ENCODE peak calls at places on chromosomes 7 and 10, in ten cellular contexts. Y is stimulated activated CD8-positive, alpha-beta memory T cell treated with anti-CD3 and anti-CD28 coated beads, Interleukin-7, amount 100 ng/mL, for 24 hours; M is mesendoderm; K is adrenal gland; E is fibroblast of lung; J is activated naive CD8-positive, alpha-beta T cell treated with anti-CD3 and anti-CD28 coated beads, Interleukin-2, amount 50 U/mL, for 24 hours; O is stimulated activated naive CD8-positive, alpha-beta T cell treated with anti-CD3 and anti-CD28 coated beads, Interleukin-15, Interleukin-2, amounts not matched to agents 100 U/mL and 50 U/mL, for 24 hours; Q is fibroblast of gingiva; W is HT-29; Z is brain microvascular endothelial cell. I is an unnamed sample.

GRCh38 chr7:93575555-93576397 is 1.3 kb upstream of the CALCR start:
- DNase-seq in O (no peak), W (peak), K (no peak), Q (no peak), J (no peak), M (peak), Z (no peak), E (no peak), Y (no peak), I (no peak)

GRCh38 chr10:122492955-122493597 is 31.7 kb downstream of the HTRA1 start:
- DNase-seq in E (peak), K (no peak), M (no peak), Y (no peak), W (no peak), Z (no peak), J (no peak), O (no peak), Q (peak), I (no peak)

GRCh38 chr7:133394369-133394768 is 141.5 kb downstream of the EXOC4 start:
- DNase-seq in W (no peak), E (no peak), Y (no peak), Z (no peak), O (no peak), M (no peak), K (no peak), Q (no peak), J (no peak), I (no peak)

GRCh38 chr7:151233111-151233701 is 923 bp downstream of the CHPF2 start:
- DNase-seq in M (peak), E (peak), Z (peak), Y (peak), K (peak), Q (peak), J (peak), O (peak), W (peak), I (peak)

GRCh38 chr10:127506094-127506493 is 43.0 kb upstream of the NPS start:
- DNase-seq in K (no peak), W (no peak), Z (no peak), J (no peak), M (no peak), Y (no peak), E (no peak), Q (no peak), O (no peak), I (no peak)

GRCh38 chr10:21413268-21413667 is 112.2 kb downstream of the SKIDA1 start:
- DNase-seq in E (no peak), J (no peak), W (no peak), K (no peak), Z (no peak), Q (no peak), M (no peak), Y (no peak), O (no peak), I (no peak)

GRCh38 chr10:46288601-46289206 is 1.9 kb downstream of the ANTXRL start:
- DNase-seq in K (no peak), Y (no peak), E (no peak), J (no peak), M (peak), Z (no peak), Q (no peak), O (no peak), W (no peak), I (no peak)

GRCh38 chr7:30907527-30908267 is 4.0 kb upstream of the AQP1 start:
- DNase-seq in K (no peak), M (no peak), J (no peak), W (no peak), Z (no peak), Y (no peak), Q (peak), E (no peak), O (no peak), I (no peak)

GRCh38 chr7:26439502-26440252 is 148.0 kb downstream of the SNX10 start:
- DNase-seq in Q (no peak), Y (no peak), K (no peak), J (no peak), O (no peak), M (no peak), W (no peak), Z (no peak), E (no peak), I (no peak)

GRCh38 chr7:44846816-44847508 is 925 bp downstream of the H2AZ2 start:
- DNase-seq in Y (peak), J (no peak), O (no peak), M (no peak), Z (no peak), W (no peak), Q (no peak), E (no peak), K (no peak), I (no peak)

GRCh38 chr7:125773113-125773800 is 843.6 kb upstream of the POT1 start:
- DNase-seq in E (no peak), Q (no peak), Z (no peak), M (peak), J (no peak), W (no peak), K (no peak), O (no peak), Y (no peak), I (no peak)

GRCh38 chr7:44377134-44377463 is 51.7 kb upstream of the CAMK2B start:
- DNase-seq in Q (no peak), Y (no peak), K (no peak), Z (no peak), E (no peak), W (no peak), M (no peak), O (no peak), J (no peak), I (no peak)

GRCh38 chr7:2979276-2979675 is 64.4 kb downstream of the CARD11 start:
- DNase-seq in Z (no peak), J (no peak), O (no peak), M (no peak), Q (no peak), W (no peak), Y (no peak), K (no peak), E (no peak), I (no peak)

GRCh38 chr10:86255405-86256251 is 111.0 kb downstream of the GRID1 start:
- DNase-seq in E (no peak), M (no peak), Z (no peak), W (no peak), Q (no peak), Y (no peak), J (no peak), O (no peak), K (no peak), I (no peak)

GRCh38 chr7:17408245-17408903 is 109.9 kb downstream of the AHR start:
- DNase-seq in J (no peak), Y (no peak), O (no peak), Z (peak), K (peak), E (peak), Q (peak), W (peak), M (no peak), I (no peak)

GRCh38 chr7:99562832-99563231 is 4.4 kb downstream of the ZNF655 start:
- DNase-seq in O (peak), Y (no peak), J (peak), Q (peak), W (peak), E (peak), K (peak), Z (peak), M (peak), I (no peak)

GRCh38 chr7:39810204-39810642 is 139.8 kb upstream of the CDK13 start:
- DNase-seq in E (no peak), Q (no peak), Z (no peak), M (peak), W (peak), Y (no peak), K (no peak), J (no peak), O (no peak), I (no peak)

GRCh38 chr7:134083766-134084487 is 43.2 kb upstream of the LRGUK start:
- DNase-seq in E (peak), M (no peak), Q (no peak), J (no peak), W (peak), Z (peak), K (peak), O (no peak), Y (no peak), I (no peak)

GRCh38 chr7:114021135-114021534 is 102.3 kb upstream of the PPP1R3A start:
- DNase-seq in E (peak), Y (no peak), W (no peak), M (no peak), J (no peak), Z (no peak), Q (no peak), K (no peak), O (no peak), I (no peak)

GRCh38 chr7:32564542-32564941 is 69.3 kb downstream of the AVL9 start:
- DNase-seq in W (no peak), Q (no peak), K (no peak), Z (peak), J (no peak), Y (no peak), M (peak), O (no peak), E (no peak), I (no peak)

GRCh38 chr10:115355162-115355760 is 262.1 kb downstream of the ATRNL1 start:
- DNase-seq in J (peak), E (peak), Y (no peak), K (peak), W (peak), O (peak), Z (peak), M (peak), Q (peak), I (no peak)

GRCh38 chr7:108248821-108249220 is 118.7 kb upstream of the LAMB4 start:
- DNase-seq in Y (no peak), Q (no peak), E (peak), W (no peak), M (no peak), K (no peak), Z (no peak), J (no peak), O (no peak), I (no peak)

GRCh38 chr7:36943591-36944430 is 219.5 kb upstream of the AOAH start:
- DNase-seq in Y (no peak), Q (no peak), M (no peak), K (no peak), O (no peak), W (no peak), J (no peak), Z (no peak), E (peak), I (no peak)